ENCODE peak calls at places on chromosome 15, in five cellular contexts. C is dorsolateral prefrontal cortex, A is heart left ventricle, G is lower lobe of right lung, O is lung. M is an unnamed sample.

GRCh38 chr15:60442031-60442665 is 36.8 kb downstream of the ICE2 start:
- DNase-seq in O (no peak), A (no peak), G (no peak), C (no peak), M (no peak)

GRCh38 chr15:70152070-70152480 is 54.4 kb upstream of the TLE3 start:
- DNase-seq in O (no peak), C (peak), G (no peak), A (no peak), M (peak)

GRCh38 chr15:34325368-34325767 is 12.2 kb downstream of the SLC12A6 start:
- DNase-seq in O (no peak), G (no peak), C (no peak), A (no peak), M (no peak)

GRCh38 chr15:78131295-78132021 is at the start of gene CIB2:
- DNase-seq in O (peak), G (peak), A (peak), C (peak), M (peak)

GRCh38 chr15:64246364-64247189 is 83.8 kb upstream of the PPIB start:
- DNase-seq in A (no peak), C (no peak), O (no peak), G (no peak), M (peak)

GRCh38 chr15:58988011-58988785 is 735 bp downstream of the RNF111 start:
- DNase-seq in C (peak), G (peak), O (peak), A (peak), M (peak)

GRCh38 chr15:32657198-32657886 is 15.8 kb downstream of the SCG5 start:
- DNase-seq in A (no peak), G (no peak), C (no peak), O (no peak), M (no peak)

GRCh38 chr15:50241684-50242450 is 23.7 kb downstream of the HDC start:
- DNase-seq in G (no peak), A (no peak), C (no peak), O (no peak), M (no peak)

GRCh38 chr15:41013698-41014414 is 60.6 kb downstream of the CHAC1 start:
- DNase-seq in A (no peak), C (no peak), G (no peak), O (no peak), M (peak)

GRCh38 chr15:91075761-91076160 is 24.3 kb upstream of the SV2B start:
- DNase-seq in G (no peak), C (no peak), O (no peak), A (no peak), M (no peak)

GRCh38 chr15:45714501-45715488 is 80.0 kb downstream of the SQOR start:
- DNase-seq in C (peak), O (peak), G (peak), A (peak), M (peak)

GRCh38 chr15:66862111-66862815 is 160.2 kb downstream of the SMAD6 start:
- DNase-seq in O (no peak), G (no peak), C (no peak), A (no peak), M (no peak)

GRCh38 chr15:66211670-66212455 is 41.7 kb downstream of the MEGF11 start:
- DNase-seq in A (no peak), O (no peak), C (no peak), G (no peak), M (no peak)

GRCh38 chr15:29822100-29822684 is at the start of gene TJP1:
- DNase-seq in O (peak), G (peak), A (peak), C (peak), M (peak)

GRCh38 chr15:66775127-66776105 is 73.4 kb downstream of the SMAD6 start:
- DNase-seq in O (no peak), G (no peak), C (no peak), A (peak), M (no peak)

GRCh38 chr15:75042730-75043508 is 19.5 kb downstream of the PPCDC start:
- DNase-seq in O (peak), G (peak), A (peak), C (peak), M (peak)

GRCh38 chr15:29747837-29748417 is 74.3 kb downstream of the TJP1 start:
- DNase-seq in G (no peak), C (no peak), O (no peak), A (no peak), M (peak)

GRCh38 chr15:98715890-98716443 is 67.6 kb downstream of the IGF1R start:
- DNase-seq in A (no peak), O (no peak), C (no peak), G (no peak), M (no peak)

GRCh38 chr15:63362873-63363272 is 18.8 kb downstream of the CA12 start:
- DNase-seq in G (no peak), A (no peak), C (no peak), O (no peak), M (no peak)

GRCh38 chr15:52789601-52790165 is 453 bp downstream of the ONECUT1 start:
- DNase-seq in G (peak), C (no peak), A (no peak), O (no peak), M (peak)

GRCh38 chr15:48352474-48353072 is 21.3 kb downstream of the DUT start:
- DNase-seq in O (peak), C (peak), G (no peak), A (peak), M (peak)

GRCh38 chr15:38216763-38217162 is 35.9 kb upstream of the SPRED1 start:
- DNase-seq in C (no peak), O (no peak), A (no peak), G (no peak), M (peak)

GRCh38 chr15:91953432-91953831 is 99.9 kb downstream of the SLCO3A1 start:
- DNase-seq in A (no peak), C (no peak), G (no peak), O (no peak), M (no peak)

GRCh38 chr15:28942046-28942445 is 56.3 kb downstream of the APBA2 start:
- DNase-seq in C (no peak), A (no peak), G (no peak), O (no peak), M (no peak)

GRCh38 chr15:47588968-47589367 is 128.3 kb upstream of the SEMA6D start:
- DNase-seq in G (no peak), O (no peak), C (no peak), A (no peak), M (no peak)

GRCh38 chr15:36066757-36067156 is 512.7 kb upstream of the CDIN1 start:
- DNase-seq in C (no peak), A (peak), O (no peak), G (no peak), M (no peak)

GRCh38 chr15:69823223-69823907 is 274.4 kb downstream of the TLE3 start:
- DNase-seq in A (no peak), C (no peak), G (no peak), O (no peak), M (peak)

GRCh38 chr15:100350434-100351226 is 8.9 kb upstream of the ADAMTS17 start:
- DNase-seq in O (peak), C (no peak), G (no peak), A (no peak), M (peak)

GRCh38 chr15:69951511-69952209 is 146.1 kb downstream of the TLE3 start:
- DNase-seq in C (no peak), O (no peak), A (no peak), G (no peak), M (peak)

GRCh38 chr15:66046751-66047150 is 177.5 kb downstream of the RAB11A start:
- DNase-seq in G (no peak), O (no peak), C (no peak), A (no peak), M (no peak)

GRCh38 chr15:96351801-96352593 is 21.5 kb downstream of the NR2F2 start:
- DNase-seq in A (peak), O (no peak), C (no peak), G (no peak), M (no peak)

GRCh38 chr15:36632196-36632595 is 52.8 kb downstream of the CDIN1 start:
- DNase-seq in O (no peak), G (no peak), A (no peak), C (no peak), M (peak)

GRCh38 chr15:58297639-58298038 is 134.2 kb upstream of the LIPC start:
- DNase-seq in A (no peak), C (no peak), G (no peak), O (no peak), M (no peak)

GRCh38 chr15:71083349-71083748 is 31.9 kb upstream of the THSD4 start:
- DNase-seq in C (no peak), G (no peak), O (no peak), A (peak), M (peak)

GRCh38 chr15:31442203-31443090 is 115.8 kb downstream of the KLF13 start:
- DNase-seq in O (no peak), C (no peak), A (no peak), G (no peak), M (peak)

GRCh38 chr15:34795267-34796081 is at the start of gene ACTC1:
- DNase-seq in C (peak), G (no peak), O (no peak), A (peak), M (peak)

GRCh38 chr15:101445562-101446526 is 43.7 kb downstream of the PCSK6 start:
- DNase-seq in A (peak), C (no peak), G (no peak), O (no peak), M (peak)

GRCh38 chr15:88604381-88604951 is 16.7 kb upstream of the AEN start:
- DNase-seq in A (no peak), C (peak), O (no peak), G (no peak), M (no peak)
- H3K4me3 ChIP-seq in A (peak), C (peak), O (no peak), G (no peak), M (no peak)

GRCh38 chr15:39888243-39888642 is 31.8 kb downstream of the GPR176 start:
- DNase-seq in G (no peak), O (no peak), A (no peak), C (no peak), M (no peak)

GRCh38 chr15:39888809-39889208 is 31.3 kb downstream of the GPR176 start:
- DNase-seq in C (no peak), A (no peak), G (no peak), O (no peak), M (no peak)

GRCh38 chr15:39886418-39886817 is 33.6 kb downstream of the GPR176 start:
- DNase-seq in A (no peak), C (no peak), G (no peak), O (no peak), M (no peak)

GRCh38 chr15:39887211-39887610 is 32.9 kb downstream of the GPR176 start:
- DNase-seq in A (no peak), O (no peak), C (no peak), G (no peak), M (no peak)

DNA sequence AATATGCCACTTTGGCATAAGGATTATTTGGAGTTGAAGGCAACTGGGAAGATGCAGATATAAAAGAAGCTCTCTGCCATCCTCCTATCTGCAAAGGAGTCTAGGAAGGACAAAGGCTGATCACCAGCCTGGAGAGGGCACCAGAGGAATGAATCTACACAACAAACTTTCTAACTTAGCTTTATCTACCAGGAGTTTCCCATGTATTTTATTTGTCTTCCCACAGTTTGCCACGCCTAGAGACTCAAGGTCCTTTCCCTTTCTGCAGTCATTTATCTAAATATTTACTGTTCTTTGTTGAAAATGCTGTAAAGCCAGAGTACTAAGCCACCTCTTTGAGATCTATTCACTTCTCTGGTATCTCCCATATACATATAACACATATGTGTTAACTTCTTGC is 32.2 kb downstream of the GPR176 start:
- DNase-seq in O (no peak), C (no peak), G (no peak), A (no peak), M (peak)
- TF ChIP-seq CTCF in O (no peak), C (no peak), G (peak), A (peak), M (peak)

GRCh38 chr15:88118035-88118434 is 138.5 kb downstream of the NTRK3 start:
- DNase-seq in G (no peak), A (no peak), C (no peak), O (no peak), M (no peak)
- H3K4me3 ChIP-seq in G (no peak), A (no peak), C (no peak), O (no peak), M (no peak)

GRCh38 chr15:93330862-93331544 is 242.0 kb upstream of the RGMA start:
- DNase-seq in A (no peak), O (no peak), C (no peak), G (no peak), M (no peak)
- TF ChIP-seq CTCF in A (no peak), O (no peak), C (no peak), G (no peak), M (no peak)

DNA sequence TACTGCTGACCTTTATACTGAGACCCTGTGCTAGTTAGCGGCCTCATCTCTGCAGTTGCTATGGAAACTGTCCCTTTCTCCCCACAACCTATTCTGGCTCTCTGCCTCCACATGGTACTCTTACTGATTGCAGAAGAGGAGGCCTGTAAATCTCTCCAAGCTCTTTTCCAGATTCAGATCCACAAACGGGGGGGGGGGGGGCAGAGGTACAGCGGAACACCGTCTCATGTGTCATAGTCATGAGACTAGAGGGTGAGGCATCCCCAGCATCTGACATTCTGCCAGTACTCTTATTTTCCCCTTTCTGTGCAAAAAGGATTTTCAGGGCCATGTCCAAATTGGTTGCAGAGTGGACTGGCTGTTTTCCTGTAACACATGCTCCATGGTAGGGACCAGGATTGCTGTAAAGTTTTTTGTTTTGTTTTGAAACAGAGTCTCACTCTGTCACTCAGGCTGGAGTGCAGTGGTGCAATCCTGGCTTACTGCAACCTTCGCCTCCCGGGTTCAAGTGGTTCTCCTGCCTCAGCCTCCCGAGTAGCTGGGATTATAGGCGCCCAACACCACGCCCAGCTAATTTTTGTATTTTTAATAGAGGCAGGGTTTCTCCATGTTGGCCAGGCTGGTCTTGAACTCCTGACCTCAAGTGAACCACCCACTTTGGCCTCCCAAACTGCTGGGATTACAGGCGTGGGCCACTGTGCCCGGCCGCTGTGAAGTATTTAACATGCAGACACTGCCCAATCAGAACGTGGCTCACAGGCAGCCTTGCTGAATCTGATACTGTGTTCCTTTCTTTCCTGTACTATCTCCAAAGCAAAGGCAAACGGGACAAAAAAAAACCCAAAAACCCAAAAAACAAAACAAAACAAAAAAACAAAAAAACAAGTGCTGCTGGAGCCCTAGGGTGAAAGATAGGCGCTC is 8.1 kb upstream of the MAP1A start:
- DNase-seq in G (no peak), A (peak), O (no peak), C (peak), M (peak)
- H3K4me3 ChIP-seq in G (peak), A (peak), O (no peak), C (peak), M (peak)

DNA sequence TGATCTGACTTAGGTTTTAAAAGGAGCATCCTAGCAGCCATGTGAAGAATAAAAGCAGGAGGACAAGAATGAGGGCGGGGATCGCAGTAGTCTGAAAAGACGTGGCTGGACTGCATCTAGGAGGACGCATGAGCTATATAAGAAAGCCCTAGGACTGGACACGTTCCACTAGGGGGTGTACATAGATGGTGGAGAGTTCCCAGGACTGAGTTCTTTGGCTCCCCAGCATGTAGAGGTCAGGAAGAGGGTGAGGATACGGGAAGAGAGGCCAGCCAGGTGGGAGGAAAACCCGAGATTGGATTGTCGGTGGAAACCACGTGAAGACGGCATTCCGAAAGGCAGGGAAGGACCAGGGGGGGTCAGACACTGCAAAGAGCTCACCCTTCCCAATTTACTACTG is 64.2 kb upstream of the CFAP161 start:
- DNase-seq in G (no peak), C (no peak), O (no peak), A (peak), M (no peak)
- TF ChIP-seq CTCF in G (no peak), C (no peak), O (no peak), A (peak), M (no peak)

GRCh38 chr15:23565395-23566069 is at the start of gene MKRN3:
- DNase-seq in A (no peak), O (no peak), G (no peak), C (peak), M (peak)

GRCh38 chr15:23566070-23567050 is 886 bp downstream of the MKRN3 start:
- DNase-seq in A (no peak), C (no peak), G (no peak), O (no peak), M (peak)

GRCh38 chr15:23561914-23562313 is 3.6 kb upstream of the MKRN3 start:
- DNase-seq in G (no peak), A (no peak), C (no peak), O (no peak), M (no peak)

GRCh38 chr15:23567921-23568320 is 2.4 kb downstream of the MKRN3 start:
- DNase-seq in O (no peak), G (no peak), A (no peak), C (no peak), M (no peak)

DNA sequence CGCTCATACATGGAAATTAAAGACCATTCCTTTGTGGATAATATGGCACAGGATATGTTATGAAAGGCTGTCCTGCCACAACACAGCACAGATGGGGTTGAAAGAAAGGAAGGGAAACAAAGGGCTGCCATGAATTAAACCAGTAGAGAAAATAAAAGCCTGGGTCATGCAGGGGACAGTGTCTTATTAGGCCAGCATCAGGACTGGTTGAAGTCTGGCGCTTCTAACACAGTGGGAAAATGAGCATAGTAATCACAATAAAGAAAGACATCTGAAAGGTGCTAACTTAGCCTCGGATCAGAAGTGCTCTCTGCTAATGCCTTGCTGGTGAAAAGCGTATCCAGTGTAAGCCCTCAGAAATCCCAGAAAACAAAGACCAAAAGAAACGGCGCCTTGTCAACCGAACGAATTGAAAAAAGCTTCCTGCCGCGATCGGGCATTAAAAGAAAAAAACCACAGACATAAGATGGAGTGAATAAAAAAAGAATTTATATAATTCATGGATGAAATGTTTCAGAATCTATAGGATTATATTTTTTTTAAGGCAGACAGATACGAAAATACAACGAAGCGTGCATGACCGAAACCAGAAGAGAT is 578 bp upstream of the MKRN3 start:
- DNase-seq in C (no peak), O (no peak), G (no peak), A (no peak), M (peak)
- H3K4me3 ChIP-seq in C (peak), O (no peak), G (peak), A (no peak), M (peak)